ENCODE peak calls at places on chromosomes 1 and 21, in eight cellular contexts. One of them, this sample, is unnamed.

GRCh38 chr1:218804014-218804785 is 369.5 kb upstream of the LYPLAL1 start:
- DNase-seq in cardiac muscle cell: no peak
- DNase-seq in pancreas: no peak
- DNase-seq in WERI-Rb-1: no peak
- DNase-seq in osteocyte: no peak
- DNase-seq in Panc1: peak
- DNase-seq in neural progenitor cell: no peak
- DNase-seq in CD4-positive, alpha-beta T cell: no peak
- DNase-seq in this sample: no peak

GRCh38 chr1:214547747-214548146 is 3.7 kb downstream of the PTPN14 start:
- DNase-seq in cardiac muscle cell: no peak
- DNase-seq in pancreas: no peak
- DNase-seq in Panc1: no peak
- DNase-seq in WERI-Rb-1: no peak
- DNase-seq in osteocyte: no peak
- DNase-seq in CD4-positive, alpha-beta T cell: no peak
- DNase-seq in neural progenitor cell: no peak
- DNase-seq in this sample: no peak

GRCh38 chr1:18941221-18942141 is 15.0 kb downstream of the IFFO2 start:
- DNase-seq in WERI-Rb-1: no peak
- DNase-seq in CD4-positive, alpha-beta T cell: no peak
- DNase-seq in pancreas: no peak
- DNase-seq in Panc1: no peak
- DNase-seq in osteocyte: no peak
- DNase-seq in cardiac muscle cell: no peak
- DNase-seq in neural progenitor cell: peak
- DNase-seq in this sample: peak

GRCh38 chr1:216750031-216750627 is 26.9 kb upstream of the ESRRG start:
- DNase-seq in WERI-Rb-1: peak
- DNase-seq in osteocyte: no peak
- DNase-seq in CD4-positive, alpha-beta T cell: no peak
- DNase-seq in Panc1: peak
- DNase-seq in pancreas: no peak
- DNase-seq in cardiac muscle cell: peak
- DNase-seq in neural progenitor cell: peak
- DNase-seq in this sample: peak

GRCh38 chr1:169853335-169853734 is 40.4 kb downstream of the SCYL3 start:
- DNase-seq in pancreas: no peak
- DNase-seq in Panc1: no peak
- DNase-seq in CD4-positive, alpha-beta T cell: no peak
- DNase-seq in neural progenitor cell: peak
- DNase-seq in cardiac muscle cell: no peak
- DNase-seq in WERI-Rb-1: no peak
- DNase-seq in osteocyte: no peak
- DNase-seq in this sample: no peak

GRCh38 chr1:69568435-69569280 is 936 bp downstream of the LRRC7 start:
- DNase-seq in Panc1: no peak
- DNase-seq in pancreas: no peak
- DNase-seq in cardiac muscle cell: peak
- DNase-seq in CD4-positive, alpha-beta T cell: no peak
- DNase-seq in neural progenitor cell: peak
- DNase-seq in osteocyte: no peak
- DNase-seq in WERI-Rb-1: no peak
- DNase-seq in this sample: peak

GRCh38 chr1:165903672-165904071 is 76.3 kb downstream of the UCK2 start:
- DNase-seq in osteocyte: no peak
- DNase-seq in neural progenitor cell: no peak
- DNase-seq in Panc1: no peak
- DNase-seq in WERI-Rb-1: no peak
- DNase-seq in CD4-positive, alpha-beta T cell: no peak
- DNase-seq in pancreas: no peak
- DNase-seq in cardiac muscle cell: no peak
- DNase-seq in this sample: no peak

GRCh38 chr1:54069792-54070548 is 16.6 kb downstream of the TCEANC2 start:
- DNase-seq in osteocyte: no peak
- DNase-seq in Panc1: no peak
- DNase-seq in cardiac muscle cell: peak
- DNase-seq in CD4-positive, alpha-beta T cell: no peak
- DNase-seq in neural progenitor cell: peak
- DNase-seq in pancreas: no peak
- DNase-seq in WERI-Rb-1: peak
- DNase-seq in this sample: no peak

GRCh38 chr1:7248402-7248805 is 463.1 kb downstream of the CAMTA1 start:
- DNase-seq in WERI-Rb-1: no peak
- DNase-seq in cardiac muscle cell: no peak
- DNase-seq in pancreas: no peak
- DNase-seq in neural progenitor cell: no peak
- DNase-seq in CD4-positive, alpha-beta T cell: no peak
- DNase-seq in Panc1: no peak
- DNase-seq in osteocyte: peak
- DNase-seq in this sample: no peak

GRCh38 chr1:160830321-160831153 is 32.1 kb downstream of the CD244 start:
- DNase-seq in neural progenitor cell: peak
- DNase-seq in Panc1: peak
- DNase-seq in pancreas: peak
- DNase-seq in CD4-positive, alpha-beta T cell: peak
- DNase-seq in cardiac muscle cell: peak
- DNase-seq in WERI-Rb-1: peak
- DNase-seq in osteocyte: peak
- DNase-seq in this sample: peak

GRCh38 chr21:35635261-35635660 is 425.1 kb downstream of the SETD4 start:
- DNase-seq in neural progenitor cell: no peak
- DNase-seq in osteocyte: no peak
- DNase-seq in CD4-positive, alpha-beta T cell: no peak
- DNase-seq in cardiac muscle cell: no peak
- DNase-seq in pancreas: no peak
- DNase-seq in Panc1: no peak
- DNase-seq in WERI-Rb-1: no peak
- DNase-seq in this sample: no peak

GRCh38 chr21:28518620-28519019 is 474.1 kb downstream of the LTN1 start:
- DNase-seq in CD4-positive, alpha-beta T cell: no peak
- DNase-seq in pancreas: no peak
- DNase-seq in osteocyte: no peak
- DNase-seq in neural progenitor cell: no peak
- DNase-seq in WERI-Rb-1: no peak
- DNase-seq in Panc1: no peak
- DNase-seq in cardiac muscle cell: no peak
- DNase-seq in this sample: no peak

GRCh38 chr1:46218443-46218842 is 15.3 kb downstream of the LURAP1 start:
- DNase-seq in WERI-Rb-1: peak
- DNase-seq in neural progenitor cell: no peak
- DNase-seq in cardiac muscle cell: no peak
- DNase-seq in Panc1: no peak
- DNase-seq in CD4-positive, alpha-beta T cell: no peak
- DNase-seq in osteocyte: no peak
- DNase-seq in pancreas: no peak
- DNase-seq in this sample: peak

GRCh38 chr1:226607268-226607660 is 58.7 kb downstream of the STUM start:
- DNase-seq in cardiac muscle cell: no peak
- DNase-seq in WERI-Rb-1: no peak
- DNase-seq in neural progenitor cell: no peak
- DNase-seq in CD4-positive, alpha-beta T cell: no peak
- DNase-seq in pancreas: no peak
- DNase-seq in osteocyte: no peak
- DNase-seq in Panc1: no peak
- DNase-seq in this sample: no peak

GRCh38 chr1:226610671-226611070 is 62.1 kb downstream of the STUM start:
- DNase-seq in Panc1: no peak
- DNase-seq in cardiac muscle cell: no peak
- DNase-seq in CD4-positive, alpha-beta T cell: no peak
- DNase-seq in WERI-Rb-1: no peak
- DNase-seq in neural progenitor cell: no peak
- DNase-seq in osteocyte: no peak
- DNase-seq in pancreas: no peak
- DNase-seq in this sample: no peak

GRCh38 chr1:226607821-226608220 is 59.3 kb downstream of the STUM start:
- DNase-seq in cardiac muscle cell: no peak
- DNase-seq in Panc1: no peak
- DNase-seq in osteocyte: no peak
- DNase-seq in neural progenitor cell: no peak
- DNase-seq in CD4-positive, alpha-beta T cell: no peak
- DNase-seq in WERI-Rb-1: no peak
- DNase-seq in pancreas: no peak
- DNase-seq in this sample: no peak

GRCh38 chr1:226609836-226610455 is 61.4 kb downstream of the STUM start:
- DNase-seq in osteocyte: no peak
- DNase-seq in cardiac muscle cell: no peak
- DNase-seq in Panc1: no peak
- DNase-seq in pancreas: no peak
- DNase-seq in neural progenitor cell: no peak
- DNase-seq in CD4-positive, alpha-beta T cell: no peak
- DNase-seq in WERI-Rb-1: no peak
- DNase-seq in this sample: no peak

GRCh38 chr1:226608699-226609505 is 60.3 kb downstream of the STUM start:
- DNase-seq in WERI-Rb-1: peak
- DNase-seq in cardiac muscle cell: peak
- DNase-seq in osteocyte: no peak
- DNase-seq in CD4-positive, alpha-beta T cell: peak
- DNase-seq in Panc1: peak
- DNase-seq in pancreas: peak
- DNase-seq in neural progenitor cell: peak
- DNase-seq in this sample: peak
- TF ChIP-seq CTCF in WERI-Rb-1: peak
- TF ChIP-seq CTCF in cardiac muscle cell: peak
- TF ChIP-seq CTCF in osteocyte: peak
- TF ChIP-seq CTCF in CD4-positive, alpha-beta T cell: peak
- TF ChIP-seq CTCF in Panc1: peak
- TF ChIP-seq CTCF in pancreas: peak
- TF ChIP-seq CTCF in neural progenitor cell: peak
- TF ChIP-seq CTCF in this sample: peak

GRCh38 chr1:211517006-211517405 is 25.0 kb upstream of the RD3 start:
- DNase-seq in neural progenitor cell: peak
- DNase-seq in Panc1: no peak
- DNase-seq in pancreas: no peak
- DNase-seq in cardiac muscle cell: no peak
- DNase-seq in WERI-Rb-1: peak
- DNase-seq in CD4-positive, alpha-beta T cell: no peak
- DNase-seq in osteocyte: no peak
- DNase-seq in this sample: no peak
- TF ChIP-seq CTCF in neural progenitor cell: no peak
- TF ChIP-seq CTCF in Panc1: no peak
- TF ChIP-seq CTCF in pancreas: no peak
- TF ChIP-seq CTCF in cardiac muscle cell: no peak
- TF ChIP-seq CTCF in WERI-Rb-1: peak
- TF ChIP-seq CTCF in CD4-positive, alpha-beta T cell: no peak
- TF ChIP-seq CTCF in osteocyte: no peak
- TF ChIP-seq CTCF in this sample: no peak

GRCh38 chr21:41973861-41974751 is 20.3 kb upstream of the C2CD2 start:
- DNase-seq in neural progenitor cell: no peak
- DNase-seq in pancreas: no peak
- DNase-seq in Panc1: no peak
- DNase-seq in osteocyte: peak
- DNase-seq in cardiac muscle cell: no peak
- DNase-seq in CD4-positive, alpha-beta T cell: no peak
- DNase-seq in WERI-Rb-1: no peak
- DNase-seq in this sample: no peak
- TF ChIP-seq CTCF in neural progenitor cell: no peak
- TF ChIP-seq CTCF in pancreas: no peak
- TF ChIP-seq CTCF in Panc1: no peak
- TF ChIP-seq CTCF in osteocyte: no peak
- TF ChIP-seq CTCF in cardiac muscle cell: peak
- TF ChIP-seq CTCF in CD4-positive, alpha-beta T cell: no peak
- TF ChIP-seq CTCF in WERI-Rb-1: peak
- TF ChIP-seq CTCF in this sample: no peak

DNA sequence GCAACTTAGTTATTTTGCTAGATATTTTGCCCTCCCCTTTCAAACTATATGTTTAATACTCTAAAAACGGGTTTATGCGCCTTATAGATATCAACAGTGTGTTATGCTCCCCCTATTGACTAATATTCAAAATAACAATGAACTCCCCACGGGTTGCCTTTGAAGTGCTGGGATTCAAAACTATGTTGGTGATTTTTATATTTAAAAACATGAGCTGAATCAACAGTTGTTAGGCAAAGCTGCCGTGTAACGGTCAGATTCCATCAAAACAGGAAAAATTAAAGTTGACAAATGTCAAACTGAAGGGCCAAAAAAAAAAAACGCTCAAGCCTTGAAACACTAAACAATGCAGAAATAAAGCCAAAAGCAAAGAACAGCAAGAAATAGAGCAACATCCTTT is 2.5 kb downstream of the TGFBR3 start:
- DNase-seq in neural progenitor cell: no peak
- DNase-seq in pancreas: no peak
- DNase-seq in osteocyte: no peak
- DNase-seq in WERI-Rb-1: no peak
- DNase-seq in CD4-positive, alpha-beta T cell: no peak
- DNase-seq in cardiac muscle cell: peak
- DNase-seq in Panc1: no peak
- DNase-seq in this sample: no peak
- TF ChIP-seq CTCF in neural progenitor cell: peak
- TF ChIP-seq CTCF in pancreas: no peak
- TF ChIP-seq CTCF in osteocyte: peak
- TF ChIP-seq CTCF in WERI-Rb-1: no peak
- TF ChIP-seq CTCF in CD4-positive, alpha-beta T cell: peak
- TF ChIP-seq CTCF in cardiac muscle cell: peak
- TF ChIP-seq CTCF in Panc1: peak
- TF ChIP-seq CTCF in this sample: peak

DNA sequence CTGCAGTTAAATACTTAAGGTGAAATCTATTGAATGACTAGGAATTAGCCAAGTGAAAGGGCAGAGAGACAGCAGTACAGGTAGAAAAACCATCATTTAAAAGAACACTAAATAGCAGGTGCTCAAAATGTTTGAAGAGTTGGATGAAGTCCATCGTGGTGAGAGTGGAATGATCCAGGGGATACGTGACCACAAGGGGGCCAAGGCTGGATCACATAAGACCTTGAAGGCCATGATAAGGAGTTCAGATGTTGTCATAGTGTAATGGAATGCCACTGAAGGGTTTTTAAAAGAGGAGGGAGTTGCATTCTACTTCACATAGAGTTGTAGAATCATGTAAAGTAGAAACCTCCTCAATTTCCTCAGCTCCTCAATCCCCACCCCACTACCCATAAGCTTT is 34.8 kb upstream of the HOOK1 start:
- DNase-seq in WERI-Rb-1: peak
- DNase-seq in cardiac muscle cell: no peak
- DNase-seq in neural progenitor cell: peak
- DNase-seq in pancreas: no peak
- DNase-seq in Panc1: no peak
- DNase-seq in CD4-positive, alpha-beta T cell: no peak
- DNase-seq in osteocyte: no peak
- DNase-seq in this sample: peak
- TF ChIP-seq CTCF in WERI-Rb-1: peak
- TF ChIP-seq CTCF in cardiac muscle cell: no peak
- TF ChIP-seq CTCF in neural progenitor cell: peak
- TF ChIP-seq CTCF in pancreas: no peak
- TF ChIP-seq CTCF in Panc1: peak
- TF ChIP-seq CTCF in CD4-positive, alpha-beta T cell: no peak
- TF ChIP-seq CTCF in osteocyte: no peak
- TF ChIP-seq CTCF in this sample: no peak

This sample was measured in thyroid gland.